ENCODE peak calls at places on chromosomes 4 and X, in eight cellular contexts. X, F, U, E, L, N, K and V are unnamed samples.

GRCh38 chr4:101660607-101661006 is 129.9 kb upstream of the BANK1 start:
- DNase-seq in F (no peak), N (no peak), X (no peak), E (no peak), U (no peak), L (no peak), K (no peak), V (no peak)

GRCh38 chr4:179666226-179666625 is 2224.0 kb upstream of the AGA start:
- DNase-seq in U (no peak), N (no peak), X (no peak), E (no peak), L (no peak), K (no peak), F (no peak), V (no peak)

GRCh38 chrX:12360991-12361598 is 222.8 kb downstream of the FRMPD4 start:
- DNase-seq in U (no peak), L (peak; percentile 56), E (no peak), X (peak; percentile 7), N (peak; percentile 82), F (no peak), K (no peak), V (no peak)

GRCh38 chr4:106584590-106584989 is 216.0 kb upstream of the GIMD1 start:
- DNase-seq in N (no peak), U (no peak), K (no peak), L (peak; percentile 11), E (no peak), F (no peak), X (no peak), V (no peak)

GRCh38 chrX:153379508-153379907 is 21.6 kb downstream of the PNMA6E start:
- DNase-seq in F (no peak), E (no peak), X (no peak), L (no peak), N (no peak), U (no peak), K (no peak), V (no peak)

GRCh38 chr4:8910822-8911310 is 39.2 kb upstream of the HMX1 start:
- DNase-seq in N (no peak), U (no peak), L (no peak), F (peak; percentile 4), K (no peak), X (no peak), E (no peak), V (peak; percentile 7)

GRCh38 chr4:10336471-10336870 is 120.8 kb downstream of the ZNF518B start:
- DNase-seq in F (no peak), X (no peak), E (no peak), N (no peak), K (no peak), L (peak; percentile 22), U (no peak), V (no peak)

GRCh38 chr4:78131403-78131802 is 74.3 kb downstream of the FRAS1 start:
- DNase-seq in X (no peak), F (no peak), E (no peak), L (peak; percentile 14), K (no peak), N (no peak), U (no peak), V (no peak)

GRCh38 chr4:76305033-76305687 is 1.4 kb upstream of the STBD1 start:
- DNase-seq in L (no peak), E (no peak), X (no peak), N (no peak), K (no peak), U (no peak), F (no peak), V (no peak)

GRCh38 chrX:4547218-4547836 is 833.9 kb upstream of the PRKX start:
- DNase-seq in F (no peak), U (peak; percentile 49), E (peak; percentile 51), X (peak; percentile 27), N (peak; percentile 35), L (peak; percentile 45), K (no peak), V (peak; percentile 48)

GRCh38 chrX:48893556-48894348 is 3.8 kb downstream of the TIMM17B start:
- DNase-seq in U (no peak), K (no peak), L (no peak), E (no peak), X (no peak), F (no peak), N (no peak), V (no peak)

GRCh38 chr4:163959932-163960331 is 465.4 kb downstream of the TMA16 start:
- DNase-seq in E (no peak), X (no peak), U (no peak), N (no peak), L (no peak), K (no peak), F (no peak), V (no peak)

GRCh38 chr4:169268951-169269781 is 1.6 kb downstream of the SH3RF1 start:
- DNase-seq in K (no peak), L (peak; percentile 91), N (no peak), U (peak; percentile 17), X (no peak), F (no peak), E (no peak), V (no peak)

GRCh38 chr4:8770518-8771257 is 101.0 kb downstream of the HMX1 start:
- DNase-seq in K (no peak), E (no peak), F (no peak), U (no peak), X (no peak), L (no peak), N (no peak), V (no peak)

GRCh38 chrX:13223868-13224555 is 95.8 kb downstream of the ATXN3L start:
- DNase-seq in X (peak; percentile 14), U (no peak), F (no peak), E (no peak), K (no peak), N (peak; percentile 62), L (peak; percentile 96), V (peak; percentile 12)

GRCh38 chr4:14169460-14169859 is 541.9 kb upstream of the BOD1L1 start:
- DNase-seq in F (no peak), N (no peak), K (no peak), L (peak; percentile 32), E (no peak), U (no peak), X (no peak), V (no peak)

GRCh38 chr4:127355738-127356137 is 277.0 kb upstream of the INTU start:
- DNase-seq in K (no peak), X (no peak), N (peak; percentile 20), F (no peak), U (no peak), E (peak; percentile 2), L (no peak), V (no peak)

GRCh38 chrX:2320580-2321327 is 180.0 kb downstream of the DHRSX start:
- DNase-seq in U (no peak), L (peak; percentile 71), X (peak; percentile 97), K (no peak), E (no peak), F (peak; percentile 53), N (no peak), V (peak; percentile 41)

GRCh38 chr4:172975651-172976229 is 192.9 kb upstream of the GALNT7 start:
- DNase-seq in L (no peak), N (no peak), K (no peak), X (no peak), U (no peak), E (no peak), F (no peak), V (no peak)

GRCh38 chrX:38651625-38652601 is 90.6 kb downstream of the TSPAN7 start:
- DNase-seq in F (no peak), L (no peak), N (no peak), E (no peak), U (no peak), K (no peak), X (no peak), V (no peak)

GRCh38 chr4:60962286-60962685 is 237.8 kb upstream of the ADGRL3 start:
- DNase-seq in L (no peak), F (no peak), X (no peak), N (no peak), E (no peak), K (no peak), U (peak; percentile 5), V (no peak)

GRCh38 chrX:135384161-135384836 is 37.4 kb upstream of the SMIM10L2A start:
- DNase-seq in F (no peak), X (no peak), N (no peak), K (peak; percentile 9), L (no peak), E (no peak), U (no peak), V (no peak)

GRCh38 chrX:131955099-131955777 is 67.9 kb upstream of the STK26 start:
- DNase-seq in U (no peak), N (no peak), K (no peak), L (no peak), E (no peak), X (no peak), F (no peak), V (no peak)

GRCh38 chr4:166165829-166166420 is 292.9 kb downstream of the TLL1 start:
- DNase-seq in K (no peak), E (peak; percentile 84), L (peak; percentile 92), U (peak; percentile 63), F (no peak), N (peak; percentile 75), X (peak; percentile 80), V (peak; percentile 40)

GRCh38 chr4:80732010-80732409 is 298.5 kb upstream of the BMP3 start:
- DNase-seq in N (no peak), F (no peak), K (no peak), L (peak; percentile 34), E (no peak), X (no peak), U (no peak), V (no peak)

GRCh38 chr4:148998719-148999118 is 556.5 kb upstream of the NR3C2 start:
- DNase-seq in F (no peak), L (peak; percentile 22), K (no peak), N (no peak), E (no peak), U (peak; percentile 15), X (no peak), V (no peak)